ENCODE peak calls at places on chromosome 1, in four cellular contexts. Q is BJ, S is ovary, X is endothelial cell of umbilical vein. T is an unnamed sample.

GRCh38 chr1:171653796-171654704 is 1.6 kb upstream of the MYOC start:
- DNase-seq in Q (no peak), S (peak; percentile 20), X (no peak), T (no peak)

GRCh38 chr1:177923441-177923840 is 46.4 kb downstream of the SEC16B start:
- DNase-seq in Q (peak; percentile 4), S (no peak), X (no peak), T (no peak)

GRCh38 chr1:37323486-37324377 is 150.6 kb upstream of the ZC3H12A start:
- DNase-seq in Q (no peak), S (no peak), X (peak; percentile 32), T (peak; percentile 54)

GRCh38 chr1:66431999-66432398 is 102.0 kb upstream of the SGIP1 start:
- DNase-seq in Q (no peak), S (no peak), X (no peak), T (no peak)

GRCh38 chr1:39132505-39133339 is 71.8 kb upstream of the MACF1 start:
- DNase-seq in Q (no peak), S (no peak), X (peak; percentile 97), T (peak; percentile 51)

GRCh38 chr1:155455588-155456195 is 106.9 kb downstream of the ASH1L start:
- DNase-seq in Q (no peak), S (no peak), X (no peak), T (no peak)

GRCh38 chr1:153798468-153798780 is 23.2 kb downstream of the SLC27A3 start:
- DNase-seq in Q (no peak), S (no peak), X (no peak), T (no peak)

GRCh38 chr1:215887618-215888017 is 320.5 kb downstream of the KCTD3 start:
- DNase-seq in Q (no peak), S (no peak), X (no peak), T (no peak)

GRCh38 chr1:87149166-87150065 is 179.3 kb upstream of the LMO4 start:
- DNase-seq in Q (peak; percentile 59), S (no peak), X (no peak), T (no peak)

GRCh38 chr1:204697893-204698292 is 12.4 kb upstream of the LRRN2 start:
- DNase-seq in Q (no peak), S (no peak), X (no peak), T (no peak)

GRCh38 chr1:53573931-53574330 is 114.7 kb downstream of the DMRTB1 start:
- DNase-seq in Q (no peak), S (no peak), X (no peak), T (no peak)

GRCh38 chr1:154611150-154611865 is 3.3 kb upstream of the ADAR start:
- DNase-seq in Q (no peak), S (no peak), X (no peak), T (peak; percentile 14)

GRCh38 chr1:229388876-229389580 is 44.9 kb downstream of the ACTA1 start:
- DNase-seq in Q (no peak), S (no peak), X (no peak), T (no peak)

GRCh38 chr1:84853743-84854721 is 39.0 kb downstream of the LPAR3 start:
- DNase-seq in Q (no peak), S (no peak), X (peak; percentile 87), T (no peak)

GRCh38 chr1:16152521-16153087 is 3.3 kb downstream of the EPHA2 start:
- DNase-seq in Q (no peak), S (no peak), X (peak; percentile 74), T (peak; percentile 64)

GRCh38 chr1:233172201-233172600 is 123.3 kb downstream of the PCNX2 start:
- DNase-seq in Q (no peak), S (no peak), X (peak; percentile 67), T (no peak)

GRCh38 chr1:106292130-106292529 is 764.3 kb upstream of the PRMT6 start:
- DNase-seq in Q (no peak), S (no peak), X (no peak), T (no peak)

GRCh38 chr1:26121854-26122773 is 10.5 kb downstream of the PDIK1L start:
- DNase-seq in Q (no peak), S (no peak), X (no peak), T (no peak)

GRCh38 chr1:228889289-228889688 is 154.0 kb downstream of the RHOU start:
- DNase-seq in Q (no peak), S (no peak), X (no peak), T (no peak)

GRCh38 chr1:167425482-167425881 is 92.8 kb downstream of the CD247 start:
- DNase-seq in Q (no peak), S (no peak), X (no peak), T (no peak)

GRCh38 chr1:59076612-59077011 is 220.3 kb upstream of the FGGY start:
- DNase-seq in Q (no peak), S (no peak), X (peak; percentile 60), T (no peak)

GRCh38 chr1:233912447-233912846 is 8.0 kb downstream of the SLC35F3 start:
- DNase-seq in Q (no peak), S (no peak), X (no peak), T (no peak)

GRCh38 chr1:26375081-26375480 is 2.5 kb upstream of the ZNF683 start:
- DNase-seq in Q (no peak), S (no peak), X (no peak), T (no peak)

GRCh38 chr1:176843352-176844297 is 320.9 kb downstream of the ASTN1 start:
- DNase-seq in Q (no peak), S (no peak), X (no peak), T (peak; percentile 53)

GRCh38 chr1:97139512-97139911 is 417.9 kb downstream of the PTBP2 start:
- DNase-seq in Q (no peak), S (no peak), X (no peak), T (no peak)

GRCh38 chr1:43853161-43853921 is 80.3 kb upstream of the ARTN start:
- DNase-seq in Q (no peak), S (peak; percentile 42), X (peak; percentile 83), T (no peak)

GRCh38 chr1:53825306-53825705 is 12.8 kb downstream of the NDC1 start:
- DNase-seq in Q (no peak), S (no peak), X (no peak), T (no peak)

GRCh38 chr1:9143250-9143649 is 14.3 kb upstream of the GPR157 start:
- DNase-seq in Q (no peak), S (no peak), X (no peak), T (no peak)

GRCh38 chr1:201042663-201043461 is 19.3 kb upstream of the KIF21B start:
- DNase-seq in Q (no peak), S (no peak), X (peak; percentile 73), T (peak; percentile 59)

GRCh38 chr1:47309427-47309826 is 4.5 kb downstream of the STIL start:
- DNase-seq in Q (no peak), S (no peak), X (no peak), T (no peak)

GRCh38 chr1:15207031-15207828 is 39.8 kb upstream of the FHAD1 start:
- DNase-seq in Q (no peak), S (no peak), X (no peak), T (peak; percentile 40)

GRCh38 chr1:227472772-227473171 is 90.6 kb upstream of the ZNF678 start:
- DNase-seq in Q (no peak), S (no peak), X (no peak), T (no peak)

GRCh38 chr1:237320890-237321289 is 278.9 kb downstream of the RYR2 start:
- DNase-seq in Q (no peak), S (no peak), X (no peak), T (no peak)

GRCh38 chr1:110962892-110963665 is 643 bp downstream of the LRIF1 start:
- DNase-seq in Q (peak; percentile 28), S (peak; percentile 64), X (peak; percentile 78), T (peak; percentile 48)

GRCh38 chr1:2973661-2974593 is 47.3 kb upstream of the ACTRT2 start:
- DNase-seq in Q (no peak), S (no peak), X (no peak), T (no peak)

DNA sequence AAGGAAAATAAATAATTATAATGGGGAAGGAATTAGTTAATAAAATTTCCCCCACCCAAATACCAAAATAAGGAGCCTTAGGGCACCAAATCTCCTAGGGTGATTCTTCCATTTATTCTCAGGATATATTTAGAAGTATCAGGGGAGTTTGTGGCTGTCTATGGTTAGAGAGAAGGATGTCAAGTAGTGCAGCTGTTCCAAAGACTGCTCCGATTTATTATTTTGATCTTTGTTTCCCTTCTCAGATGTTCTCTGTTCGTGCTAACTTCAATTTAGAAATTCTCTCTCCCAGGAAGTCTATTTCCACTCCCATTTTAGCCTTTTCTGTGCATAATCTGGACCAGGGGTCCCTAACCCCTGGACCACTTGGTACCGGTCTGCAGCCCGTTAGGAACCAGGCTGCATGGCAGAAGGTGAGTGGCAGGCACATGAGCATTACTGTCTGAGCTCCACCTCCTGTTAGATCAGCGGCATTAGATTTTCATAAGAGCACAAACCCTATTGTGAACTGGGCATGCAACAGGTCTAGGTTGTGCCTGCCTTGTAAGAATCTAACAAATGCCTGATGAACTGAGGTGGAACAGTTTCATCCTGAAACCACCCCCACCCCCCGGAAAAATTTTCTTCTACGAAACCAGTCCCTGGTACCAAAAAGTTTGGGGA is 9.3 kb upstream of the MAST2 start:
- DNase-seq in Q (no peak), S (no peak), X (no peak), T (no peak)
- TF ChIP-seq CTCF in Q (no peak), S (no peak), X (no peak), T (no peak)

GRCh38 chr1:115768549-115768948 is at the start of gene CASQ2:
- DNase-seq in Q (no peak), S (no peak), X (no peak), T (no peak)

GRCh38 chr1:115771094-115771846 is 2.8 kb upstream of the CASQ2 start:
- DNase-seq in Q (no peak), S (no peak), X (no peak), T (no peak)

GRCh38 chr1:115767403-115767802 is 1.1 kb downstream of the CASQ2 start:
- DNase-seq in Q (no peak), S (no peak), X (no peak), T (no peak)

DNA sequence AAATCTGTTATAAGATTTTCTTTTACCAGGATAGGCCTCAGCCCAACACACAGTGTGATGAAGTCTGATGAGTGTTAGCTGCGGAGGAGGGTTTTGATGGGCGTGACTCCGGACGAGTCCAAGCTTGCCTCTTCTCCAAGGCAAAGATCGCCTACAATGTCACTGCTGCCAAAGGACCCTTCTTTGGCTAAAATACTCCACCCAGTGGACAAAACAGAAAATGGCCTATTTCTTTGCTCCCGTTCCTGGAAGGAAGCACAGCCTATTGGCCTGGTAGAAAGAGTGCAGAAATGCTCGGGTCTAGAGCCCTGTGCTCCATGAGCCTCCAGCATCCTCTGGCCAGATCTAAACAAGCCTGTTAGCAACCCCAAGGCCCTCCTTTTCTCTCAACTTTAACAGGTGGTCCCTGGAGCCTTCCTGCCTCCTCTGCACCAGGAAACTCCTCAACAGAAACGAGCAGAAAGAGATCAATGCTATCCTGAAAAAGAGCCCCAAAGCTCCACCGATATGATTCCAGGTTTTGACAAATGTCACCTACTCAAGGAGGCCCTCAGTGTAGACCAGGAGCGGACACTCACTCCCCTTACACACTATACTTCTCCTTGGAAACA is 3.4 kb upstream of the CASQ2 start:
- DNase-seq in Q (peak; percentile 37), S (peak; percentile 57), X (peak; percentile 73), T (peak; percentile 57)
- TF ChIP-seq CTCF in Q (peak; percentile 75), S (peak; percentile 67), X (peak; percentile 58), T (peak; percentile 79)

GRCh38 chr1:11940260-11940921 is 5.9 kb downstream of the PLOD1 start:
- DNase-seq in Q (no peak), S (no peak), X (no peak), T (no peak)
- TF ChIP-seq CTCF in Q (no peak), S (no peak), X (no peak), T (no peak)

DNA sequence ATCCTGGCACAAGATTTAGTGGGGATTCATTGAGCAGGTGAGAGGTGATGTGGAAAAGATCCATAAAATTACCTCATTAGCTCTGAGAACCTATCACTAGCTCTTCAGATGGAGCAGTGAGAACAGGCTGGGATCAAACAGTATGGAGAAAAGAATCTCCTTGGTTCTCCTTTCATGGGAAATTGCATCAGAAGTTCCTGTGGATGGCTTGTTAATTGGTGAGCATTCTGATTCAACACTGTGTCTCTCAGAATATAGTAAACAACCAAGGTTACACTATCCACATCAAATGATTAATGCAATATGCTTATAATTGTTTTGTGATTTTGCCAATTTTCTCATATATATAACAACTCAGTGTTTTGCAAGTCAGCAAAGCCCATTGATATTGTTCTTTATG is 8.3 kb upstream of the CD55 start:
- DNase-seq in Q (no peak), S (no peak), X (no peak), T (no peak)
- TF ChIP-seq CTCF in Q (no peak), S (no peak), X (no peak), T (no peak)